ENCODE peak calls at places on chromosomes 6 and 20, in eight cellular contexts. H, R, E, P, Y, C, N and J are unnamed samples.

GRCh38 chr6:132132420-132132819 is 181.2 kb upstream of the CCN2 start:
- DNase-seq in R (no peak), Y (no peak), E (no peak), H (no peak), P (no peak), C (no peak), N (no peak), J (no peak)

GRCh38 chr20:55488593-55488992 is 516.7 kb downstream of the CBLN4 start:
- DNase-seq in C (no peak), P (no peak), H (no peak), R (no peak), N (peak), E (no peak), Y (peak), J (no peak)

GRCh38 chr20:9439806-9440205 is 74.6 kb upstream of the LAMP5 start:
- DNase-seq in E (no peak), N (no peak), P (no peak), Y (no peak), C (no peak), H (no peak), R (no peak), J (no peak)

GRCh38 chr6:22613695-22614094 is 44.3 kb downstream of the HDGFL1 start:
- DNase-seq in Y (peak), P (no peak), C (no peak), R (no peak), E (no peak), H (no peak), N (no peak), J (no peak)

GRCh38 chr6:105272783-105273182 is 93.0 kb upstream of the POPDC3 start:
- DNase-seq in R (no peak), N (peak), Y (no peak), C (no peak), H (no peak), P (no peak), E (peak), J (no peak)

GRCh38 chr20:50284811-50285375 is 94.3 kb downstream of the CEBPB start:
- DNase-seq in H (peak), P (no peak), Y (no peak), N (no peak), C (no peak), E (peak), R (peak), J (no peak)

GRCh38 chr20:20261159-20261558 is 106.7 kb upstream of the INSM1 start:
- DNase-seq in H (no peak), P (no peak), R (no peak), E (no peak), N (no peak), C (no peak), Y (no peak), J (no peak)

GRCh38 chr6:112253842-112254816 is at the start of gene LAMA4:
- DNase-seq in P (peak), R (peak), Y (peak), H (peak), N (peak), E (peak), C (peak), J (no peak)

GRCh38 chr6:138546733-138547185 is 47.5 kb upstream of the NHSL1 start:
- DNase-seq in Y (peak), E (no peak), N (peak), C (peak), P (no peak), R (no peak), H (no peak), J (no peak)

GRCh38 chr20:732727-733126 is 35.6 kb downstream of the SLC52A3 start:
- DNase-seq in P (no peak), E (no peak), H (no peak), N (no peak), Y (no peak), C (no peak), R (no peak), J (no peak)

GRCh38 chr6:56314683-56315523 is 67.5 kb upstream of the COL21A1 start:
- DNase-seq in P (peak), E (no peak), C (peak), N (peak), Y (peak), R (no peak), H (no peak), J (no peak)

GRCh38 chr20:50272413-50273120 is 81.9 kb downstream of the CEBPB start:
- DNase-seq in P (no peak), H (no peak), N (no peak), Y (no peak), R (no peak), C (no peak), E (no peak), J (no peak)

GRCh38 chr6:56959938-56960337 is 5.0 kb downstream of the BEND6 start:
- DNase-seq in C (no peak), P (no peak), Y (peak), N (peak), E (no peak), H (no peak), R (no peak), J (no peak)

GRCh38 chr6:10736721-10737120 is 10.9 kb upstream of the TMEM14B start:
- DNase-seq in H (no peak), C (no peak), Y (no peak), P (no peak), E (no peak), R (no peak), N (no peak), J (no peak)

GRCh38 chr6:41596807-41597206 is 41.5 kb upstream of the MDFI start:
- DNase-seq in R (no peak), Y (no peak), N (no peak), H (peak), C (no peak), P (no peak), E (no peak), J (no peak)

GRCh38 chr6:81766482-81767069 is 14.1 kb upstream of the TENT5A start:
- DNase-seq in N (peak), C (no peak), H (no peak), P (no peak), R (no peak), Y (peak), E (no peak), J (no peak)

GRCh38 chr6:93017213-93017612 is 402.1 kb downstream of the EPHA7 start:
- DNase-seq in C (no peak), R (no peak), E (no peak), H (no peak), N (peak), Y (no peak), P (no peak), J (no peak)
- TF ChIP-seq CTCF in C (no peak), R (no peak), E (no peak), H (no peak), N (peak), Y (no peak), P (no peak), J (no peak)

DNA sequence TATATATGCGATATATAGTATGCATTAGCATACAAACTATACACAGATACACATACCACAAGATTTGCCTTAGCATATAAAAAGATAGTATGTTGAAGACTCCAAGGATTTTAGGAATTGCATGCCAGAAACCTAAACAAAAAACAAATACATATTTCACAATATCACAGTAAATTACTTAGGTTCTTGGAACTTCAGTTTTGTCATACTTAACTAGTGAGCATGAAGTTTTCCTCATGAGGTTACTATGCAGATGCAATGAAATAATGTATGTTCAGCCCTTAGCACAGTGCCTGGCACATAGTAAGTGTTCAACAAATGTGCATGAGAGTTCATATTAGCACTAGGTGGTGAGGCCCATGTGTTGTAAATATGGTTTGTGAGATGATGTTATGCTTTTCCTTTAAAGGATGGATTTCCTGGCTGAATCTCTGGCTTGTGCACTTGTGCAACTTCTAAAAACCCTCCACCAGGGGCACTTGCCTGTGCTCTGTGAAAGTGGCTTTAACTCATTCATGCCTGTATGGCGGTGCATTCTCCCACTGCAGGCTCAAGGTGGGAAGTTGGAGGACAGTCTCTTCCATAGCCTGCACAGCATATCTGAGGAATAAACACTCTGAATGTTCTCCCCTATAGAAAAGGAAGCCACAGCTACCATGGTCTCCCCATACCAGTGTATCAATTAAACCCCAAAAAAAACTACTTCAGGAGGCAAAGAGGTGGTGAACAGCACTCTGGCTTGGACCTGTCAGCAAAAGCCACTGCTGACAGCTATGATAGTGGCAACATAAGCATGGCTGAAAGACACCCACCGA is 624.1 kb upstream of the CDH4 start:
- DNase-seq in N (no peak), C (peak), Y (no peak), P (no peak), H (no peak), E (no peak), R (no peak), J (no peak)
- TF ChIP-seq CTCF in N (no peak), C (peak), Y (no peak), P (no peak), H (no peak), E (no peak), R (no peak), J (no peak)

DNA sequence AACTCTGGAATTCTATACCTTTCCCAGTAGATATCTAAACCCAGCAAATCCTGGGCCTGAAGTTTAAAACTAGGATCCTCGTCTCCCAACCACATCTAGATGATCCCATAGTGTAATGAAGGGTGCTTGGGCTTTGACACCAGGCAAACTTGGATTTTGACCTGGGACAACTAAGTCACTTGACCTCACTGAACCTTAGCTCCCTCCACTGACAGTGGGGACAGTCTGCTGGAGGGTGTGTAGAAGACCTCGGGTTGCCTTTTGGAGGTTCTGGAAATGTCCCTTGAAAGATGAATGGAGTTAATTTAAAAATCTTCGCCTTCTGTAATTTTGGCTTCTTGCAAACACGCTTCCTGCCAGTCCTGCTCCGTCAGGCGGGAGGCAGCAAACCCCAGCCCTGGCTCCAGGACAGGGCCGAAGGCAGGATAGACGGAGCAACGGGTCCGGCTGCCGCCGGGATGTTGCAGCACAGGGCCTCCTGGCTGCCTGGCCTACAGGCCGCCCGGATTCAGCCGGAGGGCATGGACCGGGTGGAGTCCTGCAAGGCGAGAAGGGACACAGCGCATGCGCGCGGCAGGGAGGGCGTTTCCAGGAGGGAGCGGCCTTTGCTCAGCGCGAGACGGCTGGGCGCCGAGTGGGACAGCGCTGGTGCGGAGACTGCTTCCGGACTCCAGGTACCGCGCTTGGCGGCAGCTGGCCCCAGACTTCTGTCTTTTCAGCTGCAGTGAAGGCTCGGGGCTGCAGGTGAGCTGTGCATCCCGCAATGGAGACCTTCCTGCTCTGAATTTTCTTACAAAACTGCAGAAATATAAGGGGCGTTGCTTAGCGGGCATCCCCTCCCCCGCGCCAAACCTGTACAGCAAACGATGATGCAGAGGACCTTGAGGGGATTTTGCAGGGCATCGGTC is at the start of gene TMEM14A:
- DNase-seq in N (peak), R (peak), H (peak), C (peak), Y (peak), P (peak), E (peak), J (peak)
- TF ChIP-seq CTCF in N (no peak), R (no peak), H (no peak), C (no peak), Y (no peak), P (no peak), E (no peak), J (no peak)

GRCh38 chr6:30483677-30484279 is 5.5 kb upstream of the HLA-E start:
- DNase-seq in Y (peak), E (no peak), R (no peak), N (peak), C (peak), P (no peak), H (no peak), J (no peak)
- TF ChIP-seq CTCF in Y (peak), E (no peak), R (peak), N (peak), C (peak), P (peak), H (peak), J (peak)

DNA sequence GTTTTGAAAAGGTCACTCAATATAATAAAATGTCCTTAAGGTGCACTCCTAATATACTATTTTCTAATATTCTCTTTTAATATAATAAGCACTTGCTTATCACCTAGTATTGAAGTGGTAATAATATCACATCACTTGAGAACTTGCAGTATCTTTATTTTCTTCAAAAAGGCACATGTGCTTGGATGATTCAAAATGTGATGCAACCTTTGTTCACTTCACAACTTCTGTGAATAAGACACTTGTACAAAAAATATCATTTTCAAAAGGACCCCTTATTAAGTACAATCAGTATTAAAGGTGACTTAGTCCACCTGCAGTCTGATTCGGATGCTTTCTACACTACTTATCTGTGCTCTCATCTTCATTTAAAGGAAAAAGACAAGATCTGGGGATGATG is 3.4 kb downstream of the PRELID3B start:
- DNase-seq in Y (no peak), R (no peak), P (no peak), E (no peak), C (no peak), H (no peak), N (peak), J (no peak)
- TF ChIP-seq CTCF in Y (no peak), R (no peak), P (no peak), E (no peak), C (no peak), H (no peak), N (no peak), J (no peak)